ENCODE peak calls at places on chromosomes 11 and 22, in ten cellular contexts. One of them, this sample, is unnamed.

GRCh38 chr11:126336065-126336464 is 19.4 kb upstream of the ST3GAL4 start:
- DNase-seq in mammary epithelial cell: no peak
- DNase-seq in body of pancreas: no peak
- DNase-seq in fibroblast of lung: no peak
- DNase-seq in fibroblast of mammary gland: no peak
- DNase-seq in dorsolateral prefrontal cortex: no peak
- DNase-seq in CD8-positive, alpha-beta T cell: no peak
- DNase-seq in AG04449: no peak
- DNase-seq in suprapubic skin: peak
- DNase-seq in neural crest cell: no peak
- DNase-seq in this sample: no peak

GRCh38 chr22:41565403-41566054 is 4.7 kb downstream of the CSDC2 start:
- DNase-seq in dorsolateral prefrontal cortex: no peak
- DNase-seq in CD8-positive, alpha-beta T cell: no peak
- DNase-seq in neural crest cell: no peak
- DNase-seq in AG04449: no peak
- DNase-seq in fibroblast of lung: peak
- DNase-seq in suprapubic skin: no peak
- DNase-seq in fibroblast of mammary gland: peak
- DNase-seq in body of pancreas: peak
- DNase-seq in mammary epithelial cell: peak
- DNase-seq in this sample: no peak

GRCh38 chr11:833114-833791 is 501 bp downstream of the CD151 start:
- DNase-seq in suprapubic skin: no peak
- DNase-seq in mammary epithelial cell: peak
- DNase-seq in fibroblast of lung: peak
- DNase-seq in dorsolateral prefrontal cortex: no peak
- DNase-seq in AG04449: no peak
- DNase-seq in CD8-positive, alpha-beta T cell: no peak
- DNase-seq in body of pancreas: peak
- DNase-seq in neural crest cell: no peak
- DNase-seq in fibroblast of mammary gland: no peak
- DNase-seq in this sample: no peak

GRCh38 chr22:35206889-35207288 is 50.4 kb upstream of the HMGXB4 start:
- DNase-seq in CD8-positive, alpha-beta T cell: no peak
- DNase-seq in suprapubic skin: no peak
- DNase-seq in dorsolateral prefrontal cortex: no peak
- DNase-seq in neural crest cell: no peak
- DNase-seq in fibroblast of mammary gland: no peak
- DNase-seq in body of pancreas: no peak
- DNase-seq in fibroblast of lung: no peak
- DNase-seq in mammary epithelial cell: no peak
- DNase-seq in AG04449: no peak
- DNase-seq in this sample: no peak

GRCh38 chr11:67271548-67272284 is 5.4 kb downstream of the GRK2 start:
- DNase-seq in mammary epithelial cell: no peak
- DNase-seq in suprapubic skin: peak
- DNase-seq in body of pancreas: peak
- DNase-seq in CD8-positive, alpha-beta T cell: no peak
- DNase-seq in dorsolateral prefrontal cortex: no peak
- DNase-seq in neural crest cell: no peak
- DNase-seq in AG04449: no peak
- DNase-seq in fibroblast of mammary gland: no peak
- DNase-seq in fibroblast of lung: no peak
- DNase-seq in this sample: no peak

GRCh38 chr22:44389926-44390925 is 77.5 kb upstream of the SHISAL1 start:
- DNase-seq in suprapubic skin: peak
- DNase-seq in mammary epithelial cell: no peak
- DNase-seq in CD8-positive, alpha-beta T cell: no peak
- DNase-seq in fibroblast of lung: no peak
- DNase-seq in fibroblast of mammary gland: no peak
- DNase-seq in neural crest cell: no peak
- DNase-seq in body of pancreas: peak
- DNase-seq in dorsolateral prefrontal cortex: no peak
- DNase-seq in AG04449: no peak
- DNase-seq in this sample: no peak

GRCh38 chr11:10477690-10478046 is 22.6 kb downstream of the AMPD3 start:
- DNase-seq in dorsolateral prefrontal cortex: no peak
- DNase-seq in fibroblast of lung: no peak
- DNase-seq in suprapubic skin: peak
- DNase-seq in CD8-positive, alpha-beta T cell: no peak
- DNase-seq in AG04449: no peak
- DNase-seq in fibroblast of mammary gland: no peak
- DNase-seq in neural crest cell: no peak
- DNase-seq in body of pancreas: no peak
- DNase-seq in mammary epithelial cell: no peak
- DNase-seq in this sample: no peak

GRCh38 chr11:129593098-129593497 is 217.4 kb downstream of the BARX2 start:
- DNase-seq in CD8-positive, alpha-beta T cell: no peak
- DNase-seq in fibroblast of lung: no peak
- DNase-seq in suprapubic skin: no peak
- DNase-seq in dorsolateral prefrontal cortex: no peak
- DNase-seq in fibroblast of mammary gland: no peak
- DNase-seq in AG04449: no peak
- DNase-seq in neural crest cell: no peak
- DNase-seq in body of pancreas: no peak
- DNase-seq in mammary epithelial cell: peak
- DNase-seq in this sample: no peak

GRCh38 chr11:32312865-32313403 is 122.4 kb downstream of the WT1 start:
- DNase-seq in dorsolateral prefrontal cortex: no peak
- DNase-seq in fibroblast of mammary gland: peak
- DNase-seq in neural crest cell: no peak
- DNase-seq in mammary epithelial cell: peak
- DNase-seq in body of pancreas: peak
- DNase-seq in AG04449: no peak
- DNase-seq in fibroblast of lung: peak
- DNase-seq in suprapubic skin: no peak
- DNase-seq in CD8-positive, alpha-beta T cell: no peak
- DNase-seq in this sample: no peak

GRCh38 chr11:16911186-16911585 is 103.0 kb downstream of the PLEKHA7 start:
- DNase-seq in fibroblast of mammary gland: no peak
- DNase-seq in fibroblast of lung: peak
- DNase-seq in suprapubic skin: no peak
- DNase-seq in AG04449: no peak
- DNase-seq in mammary epithelial cell: no peak
- DNase-seq in body of pancreas: no peak
- DNase-seq in neural crest cell: no peak
- DNase-seq in CD8-positive, alpha-beta T cell: no peak
- DNase-seq in dorsolateral prefrontal cortex: no peak
- DNase-seq in this sample: no peak

GRCh38 chr11:19244084-19244483 is 3.3 kb upstream of the E2F8 start:
- DNase-seq in fibroblast of mammary gland: peak
- DNase-seq in body of pancreas: peak
- DNase-seq in mammary epithelial cell: peak
- DNase-seq in suprapubic skin: no peak
- DNase-seq in CD8-positive, alpha-beta T cell: no peak
- DNase-seq in AG04449: no peak
- DNase-seq in fibroblast of lung: peak
- DNase-seq in neural crest cell: no peak
- DNase-seq in dorsolateral prefrontal cortex: no peak
- DNase-seq in this sample: no peak

GRCh38 chr11:123235117-123235686 is 40.2 kb upstream of the CLMP start:
- DNase-seq in fibroblast of lung: no peak
- DNase-seq in dorsolateral prefrontal cortex: peak
- DNase-seq in neural crest cell: peak
- DNase-seq in fibroblast of mammary gland: peak
- DNase-seq in mammary epithelial cell: no peak
- DNase-seq in CD8-positive, alpha-beta T cell: peak
- DNase-seq in body of pancreas: peak
- DNase-seq in AG04449: no peak
- DNase-seq in suprapubic skin: peak
- DNase-seq in this sample: no peak
- TF ChIP-seq CTCF in fibroblast of lung: peak
- TF ChIP-seq CTCF in dorsolateral prefrontal cortex: peak
- TF ChIP-seq CTCF in neural crest cell: peak
- TF ChIP-seq CTCF in fibroblast of mammary gland: peak
- TF ChIP-seq CTCF in mammary epithelial cell: peak
- TF ChIP-seq CTCF in CD8-positive, alpha-beta T cell: no peak
- TF ChIP-seq CTCF in body of pancreas: peak
- TF ChIP-seq CTCF in AG04449: peak
- TF ChIP-seq CTCF in suprapubic skin: peak
- TF ChIP-seq CTCF in this sample: peak

GRCh38 chr11:77073328-77074001 is 6.7 kb downstream of the CAPN5 start:
- DNase-seq in mammary epithelial cell: peak
- DNase-seq in neural crest cell: no peak
- DNase-seq in body of pancreas: peak
- DNase-seq in suprapubic skin: peak
- DNase-seq in dorsolateral prefrontal cortex: peak
- DNase-seq in CD8-positive, alpha-beta T cell: no peak
- DNase-seq in fibroblast of lung: peak
- DNase-seq in AG04449: peak
- DNase-seq in fibroblast of mammary gland: peak
- DNase-seq in this sample: peak
- TF ChIP-seq CTCF in mammary epithelial cell: no peak
- TF ChIP-seq CTCF in neural crest cell: no peak
- TF ChIP-seq CTCF in body of pancreas: no peak
- TF ChIP-seq CTCF in suprapubic skin: peak
- TF ChIP-seq CTCF in dorsolateral prefrontal cortex: no peak
- TF ChIP-seq CTCF in CD8-positive, alpha-beta T cell: no peak
- TF ChIP-seq CTCF in fibroblast of lung: peak
- TF ChIP-seq CTCF in AG04449: peak
- TF ChIP-seq CTCF in fibroblast of mammary gland: peak
- TF ChIP-seq CTCF in this sample: peak

GRCh38 chr11:113249491-113249763 is 65.0 kb upstream of the TTC12 start:
- DNase-seq in dorsolateral prefrontal cortex: no peak
- DNase-seq in suprapubic skin: no peak
- DNase-seq in mammary epithelial cell: no peak
- DNase-seq in body of pancreas: no peak
- DNase-seq in AG04449: no peak
- DNase-seq in CD8-positive, alpha-beta T cell: no peak
- DNase-seq in fibroblast of mammary gland: peak
- DNase-seq in fibroblast of lung: peak
- DNase-seq in neural crest cell: no peak
- DNase-seq in this sample: no peak
- TF ChIP-seq CTCF in dorsolateral prefrontal cortex: peak
- TF ChIP-seq CTCF in suprapubic skin: peak
- TF ChIP-seq CTCF in mammary epithelial cell: peak
- TF ChIP-seq CTCF in body of pancreas: no peak
- TF ChIP-seq CTCF in AG04449: peak
- TF ChIP-seq CTCF in CD8-positive, alpha-beta T cell: no peak
- TF ChIP-seq CTCF in fibroblast of mammary gland: peak
- TF ChIP-seq CTCF in fibroblast of lung: peak
- TF ChIP-seq CTCF in neural crest cell: peak
- TF ChIP-seq CTCF in this sample: peak

GRCh38 chr11:41307371-41308080 is 151.9 kb downstream of the LRRC4C start:
- DNase-seq in mammary epithelial cell: no peak
- DNase-seq in suprapubic skin: no peak
- DNase-seq in fibroblast of lung: no peak
- DNase-seq in dorsolateral prefrontal cortex: no peak
- DNase-seq in AG04449: no peak
- DNase-seq in fibroblast of mammary gland: no peak
- DNase-seq in CD8-positive, alpha-beta T cell: no peak
- DNase-seq in body of pancreas: no peak
- DNase-seq in neural crest cell: peak
- DNase-seq in this sample: no peak

GRCh38 chr11:41308286-41308685 is 151.2 kb downstream of the LRRC4C start:
- DNase-seq in body of pancreas: no peak
- DNase-seq in CD8-positive, alpha-beta T cell: no peak
- DNase-seq in mammary epithelial cell: no peak
- DNase-seq in AG04449: no peak
- DNase-seq in fibroblast of mammary gland: no peak
- DNase-seq in suprapubic skin: no peak
- DNase-seq in fibroblast of lung: no peak
- DNase-seq in neural crest cell: no peak
- DNase-seq in dorsolateral prefrontal cortex: no peak
- DNase-seq in this sample: no peak

GRCh38 chr11:41309111-41309522 is 150.3 kb downstream of the LRRC4C start:
- DNase-seq in mammary epithelial cell: no peak
- DNase-seq in AG04449: no peak
- DNase-seq in dorsolateral prefrontal cortex: no peak
- DNase-seq in fibroblast of mammary gland: no peak
- DNase-seq in body of pancreas: no peak
- DNase-seq in CD8-positive, alpha-beta T cell: no peak
- DNase-seq in fibroblast of lung: no peak
- DNase-seq in neural crest cell: no peak
- DNase-seq in suprapubic skin: no peak
- DNase-seq in this sample: no peak

GRCh38 chr11:41306435-41306834 is 153.0 kb downstream of the LRRC4C start:
- DNase-seq in fibroblast of lung: no peak
- DNase-seq in CD8-positive, alpha-beta T cell: no peak
- DNase-seq in fibroblast of mammary gland: no peak
- DNase-seq in AG04449: no peak
- DNase-seq in dorsolateral prefrontal cortex: no peak
- DNase-seq in body of pancreas: no peak
- DNase-seq in suprapubic skin: no peak
- DNase-seq in neural crest cell: no peak
- DNase-seq in mammary epithelial cell: no peak
- DNase-seq in this sample: no peak

DNA sequence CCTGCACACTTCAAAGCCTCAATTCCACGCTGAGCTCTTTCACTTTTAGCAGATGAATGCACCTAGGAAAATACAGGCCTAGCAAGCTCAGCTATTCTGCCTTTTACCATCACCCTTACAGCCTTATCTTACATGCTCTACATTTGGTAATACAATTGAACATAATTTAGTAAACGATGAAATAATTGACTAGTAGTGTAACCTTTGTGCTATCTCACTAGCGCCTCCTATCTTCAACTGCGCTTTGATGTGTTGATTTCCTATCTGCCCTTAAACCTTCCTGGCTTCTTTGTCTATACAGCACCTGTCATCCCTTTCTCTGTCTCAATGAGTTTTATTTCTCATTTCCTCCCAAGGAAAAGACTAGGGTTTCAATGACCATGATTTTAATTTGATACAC is 149.7 kb downstream of the LRRC4C start:
- DNase-seq in mammary epithelial cell: no peak
- DNase-seq in fibroblast of lung: no peak
- DNase-seq in neural crest cell: no peak
- DNase-seq in fibroblast of mammary gland: no peak
- DNase-seq in suprapubic skin: no peak
- DNase-seq in AG04449: no peak
- DNase-seq in dorsolateral prefrontal cortex: no peak
- DNase-seq in CD8-positive, alpha-beta T cell: no peak
- DNase-seq in body of pancreas: no peak
- DNase-seq in this sample: no peak
- TF ChIP-seq CTCF in mammary epithelial cell: no peak
- TF ChIP-seq CTCF in fibroblast of lung: no peak
- TF ChIP-seq CTCF in neural crest cell: peak
- TF ChIP-seq CTCF in fibroblast of mammary gland: no peak
- TF ChIP-seq CTCF in suprapubic skin: no peak
- TF ChIP-seq CTCF in AG04449: no peak
- TF ChIP-seq CTCF in dorsolateral prefrontal cortex: peak
- TF ChIP-seq CTCF in CD8-positive, alpha-beta T cell: no peak
- TF ChIP-seq CTCF in body of pancreas: no peak
- TF ChIP-seq CTCF in this sample: no peak

GRCh38 chr22:22201185-22201924 is 43.2 kb upstream of the VPREB1 start:
- DNase-seq in neural crest cell: no peak
- DNase-seq in AG04449: no peak
- DNase-seq in CD8-positive, alpha-beta T cell: no peak
- DNase-seq in fibroblast of mammary gland: peak
- DNase-seq in fibroblast of lung: peak
- DNase-seq in mammary epithelial cell: no peak
- DNase-seq in dorsolateral prefrontal cortex: no peak
- DNase-seq in suprapubic skin: no peak
- DNase-seq in body of pancreas: peak
- DNase-seq in this sample: no peak
- TF ChIP-seq CTCF in neural crest cell: peak
- TF ChIP-seq CTCF in AG04449: peak
- TF ChIP-seq CTCF in CD8-positive, alpha-beta T cell: no peak
- TF ChIP-seq CTCF in fibroblast of mammary gland: peak
- TF ChIP-seq CTCF in fibroblast of lung: peak
- TF ChIP-seq CTCF in mammary epithelial cell: peak
- TF ChIP-seq CTCF in dorsolateral prefrontal cortex: peak
- TF ChIP-seq CTCF in suprapubic skin: no peak
- TF ChIP-seq CTCF in body of pancreas: no peak
- TF ChIP-seq CTCF in this sample: peak

GRCh38 chr11:110314366-110315095 is 18.1 kb upstream of the RDX start:
- DNase-seq in CD8-positive, alpha-beta T cell: no peak
- DNase-seq in fibroblast of mammary gland: no peak
- DNase-seq in fibroblast of lung: no peak
- DNase-seq in suprapubic skin: no peak
- DNase-seq in AG04449: no peak
- DNase-seq in neural crest cell: no peak
- DNase-seq in body of pancreas: no peak
- DNase-seq in mammary epithelial cell: no peak
- DNase-seq in dorsolateral prefrontal cortex: no peak
- DNase-seq in this sample: no peak
- TF ChIP-seq CTCF in CD8-positive, alpha-beta T cell: no peak
- TF ChIP-seq CTCF in fibroblast of mammary gland: no peak
- TF ChIP-seq CTCF in fibroblast of lung: no peak
- TF ChIP-seq CTCF in suprapubic skin: no peak
- TF ChIP-seq CTCF in AG04449: no peak
- TF ChIP-seq CTCF in neural crest cell: no peak
- TF ChIP-seq CTCF in body of pancreas: no peak
- TF ChIP-seq CTCF in mammary epithelial cell: no peak
- TF ChIP-seq CTCF in dorsolateral prefrontal cortex: no peak
- TF ChIP-seq CTCF in this sample: no peak